ENCODE peak calls at places on chromosomes 3 and 15, in eight cellular contexts. Q, T, E, W, C, K, X and J are unnamed samples.

GRCh38 chr15:61839541-61839940 is 220.7 kb downstream of the VPS13C start:
- DNase-seq in T (no peak), K (no peak), C (peak; percentile 20), W (no peak), E (no peak), Q (no peak), X (no peak), J (no peak)

GRCh38 chr15:87686308-87686707 is 570.2 kb downstream of the NTRK3 start:
- DNase-seq in Q (no peak), C (no peak), T (no peak), K (no peak), W (no peak), X (no peak), E (no peak), J (no peak)

GRCh38 chr3:16452265-16452664 is 61.2 kb downstream of the RFTN1 start:
- DNase-seq in W (no peak), X (no peak), C (peak; percentile 80), E (no peak), K (no peak), Q (no peak), T (no peak), J (no peak)

GRCh38 chr15:42375941-42376340 is 16.6 kb downstream of the CAPN3 start:
- DNase-seq in T (no peak), K (no peak), E (no peak), W (no peak), Q (no peak), X (no peak), C (no peak), J (no peak)

GRCh38 chr3:123586131-123586530 is 1.3 kb upstream of the HACD2 start:
- DNase-seq in C (no peak), W (peak; percentile 29), K (peak; percentile 90), E (no peak), T (peak; percentile 81), Q (peak; percentile 31), X (peak; percentile 72), J (peak; percentile 37)

GRCh38 chr15:88987951-88988671 is 74.9 kb upstream of the MFGE8 start:
- DNase-seq in Q (no peak), W (no peak), K (peak; percentile 86), E (no peak), X (no peak), T (no peak), C (peak; percentile 73), J (no peak)

GRCh38 chr3:77227567-77227966 is 187.7 kb downstream of the ROBO2 start:
- DNase-seq in T (no peak), Q (no peak), W (no peak), X (no peak), C (no peak), E (no peak), K (no peak), J (no peak)

GRCh38 chr3:116280130-116280740 is 165.1 kb downstream of the LSAMP start:
- DNase-seq in E (no peak), C (no peak), W (no peak), T (no peak), K (no peak), Q (no peak), X (no peak), J (no peak)

GRCh38 chr15:94246016-94246415 is 14.7 kb downstream of the MCTP2 start:
- DNase-seq in W (no peak), T (no peak), E (no peak), Q (no peak), X (no peak), C (no peak), K (no peak), J (no peak)

GRCh38 chr3:72337480-72337855 is 510.8 kb downstream of the SHQ1 start:
- DNase-seq in W (no peak), K (no peak), T (no peak), Q (no peak), E (no peak), C (no peak), X (no peak), J (no peak)

GRCh38 chr3:72335458-72336050 is 512.7 kb downstream of the SHQ1 start:
- DNase-seq in X (no peak), T (no peak), C (no peak), Q (no peak), E (no peak), W (no peak), K (no peak), J (no peak)

GRCh38 chr3:72338082-72338941 is 509.9 kb downstream of the SHQ1 start:
- DNase-seq in E (no peak), C (peak; percentile 55), T (no peak), Q (no peak), K (no peak), X (no peak), W (no peak), J (no peak)

GRCh38 chr3:72336114-72336651 is 512.1 kb downstream of the SHQ1 start:
- DNase-seq in X (no peak), C (no peak), Q (no peak), T (no peak), E (no peak), K (no peak), W (no peak), J (no peak)

GRCh38 chr3:72336821-72337479 is 511.3 kb downstream of the SHQ1 start:
- DNase-seq in W (peak; percentile 56), C (peak; percentile 46), K (peak; percentile 66), Q (peak; percentile 53), E (peak; percentile 67), X (no peak), T (peak; percentile 52), J (peak; percentile 65)
- H3K4me3 ChIP-seq in W (no peak overlapping the region), C (no peak overlapping the region), K (no peak overlapping the region), Q (no peak overlapping the region), E (no peak overlapping the region), X (no peak overlapping the region), T (no peak overlapping the region), J (no peak overlapping the region)

GRCh38 chr15:99129644-99130043 is 24.8 kb downstream of the SYNM start:
- DNase-seq in Q (no peak), T (no peak), X (no peak), C (no peak), K (no peak), E (no peak), W (no peak), J (no peak)
- H3K27me3 ChIP-seq in Q (no peaks in the 10 kb centered on the region), T (no peaks in the 10 kb centered on the region), X (no peaks in the 10 kb centered on the region), C (no peaks in the 10 kb centered on the region), K (no peaks in the 10 kb centered on the region), E (no peaks in the 10 kb centered on the region), W (no peaks in the 10 kb centered on the region), J (no peaks in the 10 kb centered on the region)

GRCh38 chr3:48555949-48556795 is 431 bp downstream of the PFKFB4 start:
- DNase-seq in X (no peak), E (no peak), T (no peak), C (no peak), W (no peak), K (no peak), Q (no peak), J (no peak)

GRCh38 chr3:48561045-48561736 is 2.4 kb downstream of the UCN2 start:
- DNase-seq in T (peak; percentile 89), C (peak; percentile 64), W (peak; percentile 55), X (peak; percentile 71), E (peak; percentile 77), Q (peak; percentile 66), K (peak; percentile 92), J (no peak)

GRCh38 chr3:48556796-48557626 is at the start of gene PFKFB4:
- DNase-seq in W (peak; percentile 99), X (peak; percentile 98), C (peak; percentile 99), K (peak; percentile 100), T (peak; percentile 99), Q (peak; percentile 99), E (peak; percentile 99), J (peak; percentile 99)

GRCh38 chr3:48560648-48561018 is 2.9 kb downstream of the UCN2 start:
- DNase-seq in E (peak; percentile 48), W (peak; percentile 49), C (no peak), X (no peak), K (no peak), T (no peak), Q (peak; percentile 39), J (no peak)

DNA sequence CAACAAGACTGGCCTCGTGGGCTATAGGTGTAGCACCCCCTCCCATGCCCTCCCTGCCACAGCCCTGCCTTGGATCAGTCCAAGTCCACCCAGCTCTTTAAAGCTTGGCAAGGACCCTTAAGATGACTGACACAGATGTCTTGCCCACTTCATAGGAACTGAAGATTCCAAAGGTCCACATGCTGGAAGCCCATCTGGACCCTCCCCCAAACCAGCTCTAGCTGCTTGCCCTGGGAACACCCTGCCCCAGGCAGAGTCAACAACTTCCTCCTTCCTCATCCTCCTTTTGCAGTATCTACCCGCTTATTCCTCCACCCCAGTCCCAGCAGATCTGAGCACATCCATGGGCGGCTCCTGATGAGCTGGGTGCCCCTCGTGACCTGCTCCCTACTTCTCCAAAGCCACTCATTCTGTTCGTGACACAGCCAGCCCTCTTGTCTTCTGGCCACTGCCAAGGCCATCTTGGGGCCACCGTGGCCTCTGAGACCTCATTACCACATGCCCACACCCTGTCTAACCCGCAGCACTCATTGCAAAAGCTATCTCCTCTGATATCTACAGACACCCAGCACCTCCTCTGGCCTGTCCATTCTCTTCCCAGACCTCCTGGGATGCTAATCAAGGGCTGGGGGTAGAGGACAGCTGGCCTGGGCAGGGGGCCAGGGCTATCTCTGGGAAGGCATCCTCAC is 2.0 kb upstream of the PFKFB4 start:
- DNase-seq in X (no peak), E (no peak), K (no peak), C (no peak), W (peak; percentile 44), T (no peak), Q (peak; percentile 19), J (peak; percentile 64)
- H3K4me1 ChIP-seq in X (peaks cover 88% of the 10 kb centered on the region), E (peaks cover 10% of the 10 kb centered on the region), K (peaks cover 30% of the 10 kb centered on the region), C (peaks cover 34% of the 10 kb centered on the region), W (peaks cover 41% of the 10 kb centered on the region), T (peaks cover 48% of the 10 kb centered on the region), Q (peaks cover 24% of the 10 kb centered on the region), J (no peaks in the 10 kb centered on the region)

GRCh38 chr3:48428088-48428862 is 1.6 kb downstream of the PLXNB1 start:
- DNase-seq in K (peak; percentile 79), C (no peak), Q (peak; percentile 37), X (peak; percentile 90), T (peak; percentile 77), W (no peak), E (peak; percentile 38), J (no peak)

GRCh38 chr3:48428863-48429415 is 947 bp downstream of the PLXNB1 start:
- DNase-seq in Q (peak; percentile 65), E (peak; percentile 70), X (no peak), W (peak; percentile 29), K (peak; percentile 64), C (peak; percentile 18), T (peak; percentile 71), J (no peak)

GRCh38 chr3:48426401-48426909 is 3.4 kb downstream of the PLXNB1 start:
- DNase-seq in X (no peak), W (no peak), T (no peak), K (no peak), E (no peak), C (no peak), Q (no peak), J (no peak)

GRCh38 chr3:48426944-48427629 is 2.8 kb downstream of the PLXNB1 start:
- DNase-seq in C (no peak), W (no peak), E (no peak), X (peak; percentile 78), K (no peak), Q (peak; percentile 73), T (no peak), J (no peak)

DNA sequence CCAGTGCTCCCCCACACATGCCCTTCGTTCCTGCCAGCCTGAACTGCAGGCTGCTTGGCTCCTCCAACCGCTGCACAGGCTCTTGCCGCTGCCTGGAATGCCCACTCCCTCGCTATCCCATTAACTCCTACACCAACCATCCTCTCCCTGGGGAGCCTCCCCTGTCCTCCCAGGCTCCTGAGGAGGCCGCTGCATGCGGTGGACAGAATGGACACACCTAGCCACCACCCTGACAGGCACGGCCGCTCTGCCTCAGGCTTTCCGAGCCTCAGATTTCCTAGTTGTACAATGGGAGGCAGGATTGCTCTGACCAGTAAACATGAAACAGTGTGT is 2.3 kb downstream of the PLXNB1 start:
- DNase-seq in X (no peak), E (no peak), Q (peak; percentile 54), K (no peak), T (no peak), W (no peak), C (no peak), J (no peak)
- H3K4me3 ChIP-seq in X (peak overlapping the region; percentile 93), E (peak overlapping the region; percentile 3), Q (no peak overlapping the region), K (peak overlapping the region; percentile 84), T (peak overlapping the region; percentile 97), W (no peak overlapping the region), C (no peak overlapping the region), J (no peak overlapping the region)